ENCODE peak calls at places on chromosome 22, in seven cellular contexts. B is WTC11, K is islet precursor cell, N is head of caudate nucleus, P is HuH-7.5, F is activated gamma-delta T cell treated with Interleukin-2 at 50 U/mL for 16 hours, S is SK-N-SH. D is an unnamed sample.

GRCh38 chr22:47692811-47693210 is 930.4 kb downstream of the TBC1D22A start:
- DNase-seq in B (no peak), K (peak), N (no peak), P (no peak), F (no peak), S (no peak), D (no peak)

GRCh38 chr22:17873116-17873515 is 98.8 kb upstream of the BID start:
- DNase-seq in B (no peak), K (no peak), N (no peak), P (no peak), F (no peak), S (no peak), D (no peak)

GRCh38 chr22:27930246-27931060 is 11.4 kb upstream of the PITPNB start:
- DNase-seq in B (no peak), K (peak), N (no peak), P (no peak), F (no peak), S (no peak), D (no peak)

GRCh38 chr22:32518848-32519247 is 44.2 kb downstream of the FBXO7 start:
- DNase-seq in B (no peak), K (no peak), N (no peak), P (no peak), F (no peak), S (no peak), D (no peak)

GRCh38 chr22:46551996-46552395 is 14.6 kb upstream of the CELSR1 start:
- DNase-seq in B (no peak), K (no peak), N (no peak), P (no peak), F (no peak), S (no peak), D (no peak)

GRCh38 chr22:27412866-27413445 is 388.6 kb downstream of the MN1 start:
- DNase-seq in B (no peak), K (no peak), N (no peak), P (no peak), F (no peak), S (no peak), D (no peak)

GRCh38 chr22:44037519-44038370 is 13.6 kb downstream of the PARVB start:
- DNase-seq in B (no peak), K (peak), N (no peak), P (no peak), F (no peak), S (no peak), D (no peak)

GRCh38 chr22:24051568-24051967 is 40.5 kb downstream of the CABIN1 start:
- DNase-seq in B (no peak), K (no peak), N (no peak), P (no peak), F (no peak), S (no peak), D (no peak)

GRCh38 chr22:49751968-49752597 is 75.6 kb downstream of the BRD1 start:
- DNase-seq in B (no peak), K (peak), N (no peak), P (no peak), F (no peak), S (peak), D (no peak)

GRCh38 chr22:26709617-26710390 is 52.4 kb downstream of the MIAT start:
- DNase-seq in B (no peak), K (no peak), N (no peak), P (no peak), F (no peak), S (no peak), D (no peak)

GRCh38 chr22:17774206-17774927 is at the start of gene BID:
- DNase-seq in B (peak), K (no peak), N (no peak), P (peak), F (peak), S (peak), D (no peak)

GRCh38 chr22:36860821-36861659 is at the start of gene NCF4:
- DNase-seq in B (no peak), K (no peak), N (peak), P (no peak), F (no peak), S (no peak), D (no peak)

GRCh38 chr22:36445158-36445668 is 36.2 kb downstream of the TXN2 start:
- DNase-seq in B (no peak), K (peak), N (no peak), P (no peak), F (no peak), S (no peak), D (no peak)

GRCh38 chr22:50529416-50530279 is at the start of gene TYMP:
- DNase-seq in B (no peak), K (peak), N (no peak), P (no peak), F (peak), S (no peak), D (no peak)

GRCh38 chr22:46027219-46028068 is 50.5 kb upstream of the WNT7B start:
- DNase-seq in B (peak), K (peak), N (peak), P (no peak), F (no peak), S (no peak), D (peak)

GRCh38 chr22:24583221-24583971 is 9.5 kb downstream of the LRRC75B start:
- DNase-seq in B (no peak), K (no peak), N (no peak), P (no peak), F (no peak), S (peak), D (no peak)

GRCh38 chr22:38696606-38697005 is 4.1 kb downstream of the JOSD1 start:
- DNase-seq in B (no peak), K (no peak), N (no peak), P (no peak), F (peak), S (no peak), D (no peak)

GRCh38 chr22:33811208-33811607 is 109.1 kb downstream of the LARGE1 start:
- DNase-seq in B (no peak), K (no peak), N (no peak), P (no peak), F (no peak), S (no peak), D (no peak)

GRCh38 chr22:29633514-29634312 is 30.3 kb downstream of the NF2 start:
- DNase-seq in B (no peak), K (no peak), N (no peak), P (no peak), F (no peak), S (no peak), D (no peak)

GRCh38 chr22:47446821-47447810 is 684.7 kb downstream of the TBC1D22A start:
- DNase-seq in B (no peak), K (no peak), N (no peak), P (no peak), F (no peak), S (no peak), D (no peak)

GRCh38 chr22:31121403-31121802 is 1.4 kb upstream of the INPP5J start:
- DNase-seq in B (no peak), K (no peak), N (no peak), P (no peak), F (no peak), S (no peak), D (no peak)

GRCh38 chr22:37419916-37420655 is 7.2 kb downstream of the ELFN2 start:
- DNase-seq in B (peak), K (peak), N (no peak), P (no peak), F (peak), S (peak), D (no peak)

GRCh38 chr22:42673898-42674390 is 24.8 kb upstream of the CYB5R3 start:
- DNase-seq in B (no peak), K (no peak), N (no peak), P (no peak), F (no peak), S (no peak), D (no peak)

GRCh38 chr22:39348909-39349505 is 784 bp upstream of the SYNGR1 start:
- DNase-seq in B (no peak), K (no peak), N (peak), P (no peak), F (no peak), S (peak), D (no peak)

GRCh38 chr22:46444390-46444854 is 93.0 kb downstream of the CELSR1 start:
- DNase-seq in B (no peak), K (no peak), N (no peak), P (peak), F (no peak), S (no peak), D (no peak)

GRCh38 chr22:37417264-37417663 is 10.0 kb downstream of the ELFN2 start:
- DNase-seq in B (no peak), K (no peak), N (no peak), P (no peak), F (no peak), S (no peak), D (no peak)

GRCh38 chr22:24466831-24467249 is 28.3 kb upstream of the UPB1 start:
- DNase-seq in B (no peak), K (peak), N (no peak), P (no peak), F (no peak), S (no peak), D (no peak)

GRCh38 chr22:42562684-42563083 is 8.9 kb downstream of the SERHL2 start:
- DNase-seq in B (no peak), K (no peak), N (no peak), P (no peak), F (no peak), S (no peak), D (no peak)

GRCh38 chr22:48949375-48950149 is 878.1 kb downstream of the BRD1 start:
- DNase-seq in B (no peak), K (peak), N (no peak), P (no peak), F (no peak), S (no peak), D (no peak)

GRCh38 chr22:26585104-26585790 is 4.7 kb downstream of the TPST2 start:
- DNase-seq in B (no peak), K (no peak), N (no peak), P (no peak), F (no peak), S (peak), D (no peak)

D was measured in nucleus accumbens.